ENCODE peak calls at places on chromosomes 3 and 15, in eight cellular contexts. U, W, V, M, X, S, I and Y are unnamed samples.

GRCh38 chr15:54792526-54792925 is 404.2 kb downstream of the RSL24D1 start:
- DNase-seq in U (no peak), W (no peak), V (no peak), M (no peak), X (no peak), S (no peak), I (no peak), Y (no peak)

GRCh38 chr3:195221015-195221853 is 49.7 kb downstream of the XXYLT1 start:
- DNase-seq in U (no peak), W (peak), V (peak), M (no peak), X (no peak), S (no peak), I (peak), Y (no peak)

GRCh38 chr3:64141476-64141875 is 83.8 kb downstream of the PRICKLE2 start:
- DNase-seq in U (no peak), W (peak), V (peak), M (no peak), X (peak), S (no peak), I (no peak), Y (no peak)

GRCh38 chr3:109685084-109686079 is 348.0 kb upstream of the DPPA4 start:
- DNase-seq in U (peak), W (peak), V (peak), M (peak), X (peak), S (no peak), I (peak), Y (peak)

GRCh38 chr3:97686258-97686657 is 78.3 kb upstream of the ARL6 start:
- DNase-seq in U (no peak), W (no peak), V (no peak), M (no peak), X (no peak), S (no peak), I (no peak), Y (no peak)

GRCh38 chr3:115239717-115240116 is 92.6 kb upstream of the ZBTB20 start:
- DNase-seq in U (peak), W (peak), V (peak), M (no peak), X (peak), S (no peak), I (peak), Y (peak)

GRCh38 chr15:78368115-78368514 is 28.0 kb downstream of the CRABP1 start:
- DNase-seq in U (no peak), W (no peak), V (no peak), M (no peak), X (no peak), S (no peak), I (no peak), Y (no peak)

GRCh38 chr3:149368201-149368849 is 9.1 kb downstream of the TM4SF1 start:
- DNase-seq in U (no peak), W (peak), V (peak), M (no peak), X (peak), S (no peak), I (peak), Y (no peak)

GRCh38 chr3:111329370-111329769 is 212.6 kb upstream of the CD96 start:
- DNase-seq in U (no peak), W (no peak), V (no peak), M (no peak), X (no peak), S (no peak), I (no peak), Y (no peak)

GRCh38 chr3:11718582-11719405 is 75.1 kb upstream of the VGLL4 start:
- DNase-seq in U (no peak), W (peak), V (peak), M (peak), X (peak), S (peak), I (peak), Y (no peak)

GRCh38 chr15:66783327-66784124 is 81.5 kb downstream of the SMAD6 start:
- DNase-seq in U (no peak), W (no peak), V (no peak), M (no peak), X (no peak), S (peak), I (no peak), Y (no peak)

GRCh38 chr15:90482124-90483011 is 47.4 kb upstream of the CRTC3 start:
- DNase-seq in U (peak), W (peak), V (peak), M (peak), X (no peak), S (no peak), I (no peak), Y (no peak)

GRCh38 chr3:78726545-78726944 is 1041.3 kb downstream of the ROBO1 start:
- DNase-seq in U (no peak), W (no peak), V (no peak), M (no peak), X (no peak), S (no peak), I (no peak), Y (no peak)

DNA sequence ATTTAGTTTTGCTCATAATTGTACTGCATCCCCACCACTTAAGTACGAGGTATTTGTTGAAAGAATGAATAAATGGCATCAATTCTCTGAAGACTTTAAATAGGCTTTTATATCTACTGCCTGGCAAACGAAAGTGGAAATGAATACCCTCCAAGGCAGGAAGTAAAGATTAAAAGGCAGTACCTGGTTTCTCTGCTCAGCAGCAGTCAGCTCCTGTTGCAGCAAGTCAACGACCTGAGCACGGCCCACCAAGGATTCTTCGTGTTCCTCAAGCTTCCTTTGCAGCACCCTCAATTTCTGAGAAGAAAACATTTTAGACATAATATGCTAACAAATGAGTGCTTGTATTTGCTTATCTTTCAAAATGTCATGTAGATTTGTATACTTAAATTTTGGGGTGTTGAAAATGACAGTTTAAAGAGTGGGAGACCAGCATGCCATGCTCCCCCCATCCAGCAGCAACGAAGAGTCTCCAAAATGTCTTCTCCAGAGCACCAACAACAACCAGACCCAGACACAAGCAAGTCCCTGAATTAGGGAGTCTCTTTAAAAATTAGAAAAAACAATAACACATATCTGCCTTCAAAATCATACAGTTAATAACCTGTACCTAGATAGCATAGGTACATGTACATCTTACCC is 31.2 kb downstream of the GOLGB1 start:
- DNase-seq in U (no peak), W (no peak), V (no peak), M (no peak), X (no peak), S (no peak), I (no peak), Y (no peak)
- H3K4me3 ChIP-seq in U (no peak), W (no peak), V (no peak), M (no peak), X (no peak), S (no peak), I (no peak), Y (no peak)

GRCh38 chr15:48358229-48358641 is 27.0 kb downstream of the DUT start:
- DNase-seq in U (peak), W (peak), V (peak), M (no peak), X (peak), S (no peak), I (no peak), Y (no peak)
- H3K4me3 ChIP-seq in U (no peak), W (peak), V (no peak), M (no peak), X (no peak), S (no peak), I (no peak), Y (no peak)

GRCh38 chr15:42035362-42035761 is 14.5 kb upstream of the PLA2G4E start:
- DNase-seq in U (no peak), W (peak), V (peak), M (peak), X (peak), S (no peak), I (no peak), Y (peak)
- H3K4me3 ChIP-seq in U (no peak), W (no peak), V (no peak), M (no peak), X (no peak), S (no peak), I (no peak), Y (peak)

DNA sequence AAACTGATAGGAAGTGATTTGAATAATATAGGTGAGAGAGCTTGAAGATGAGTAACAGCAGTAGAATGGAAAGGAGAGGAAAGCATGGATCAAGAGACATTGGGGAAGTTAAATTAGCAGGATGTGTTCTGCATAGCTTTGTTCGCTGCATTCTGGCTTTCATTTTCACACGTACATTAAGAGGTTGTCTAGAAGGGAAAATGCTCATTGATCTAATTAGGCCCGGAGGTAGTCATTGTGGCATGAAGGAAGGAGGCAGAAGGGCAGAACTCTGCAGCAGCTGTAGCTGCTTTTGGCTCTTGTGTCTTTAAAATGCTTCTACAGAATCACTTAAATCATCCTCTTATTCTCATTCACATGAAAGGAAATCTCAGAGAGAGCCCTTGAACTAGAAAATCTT is 40.3 kb downstream of the KCNAB1 start:
- DNase-seq in U (no peak), W (no peak), V (peak), M (no peak), X (no peak), S (no peak), I (no peak), Y (no peak)
- H3K4me3 ChIP-seq in U (no peak), W (no peak), V (no peak), M (no peak), X (no peak), S (no peak), I (no peak), Y (no peak)

GRCh38 chr3:173938159-173938558 is 540.6 kb downstream of the NLGN1 start:
- DNase-seq in U (peak), W (peak), V (peak), M (no peak), X (peak), S (no peak), I (no peak), Y (peak)
- H3K4me3 ChIP-seq in U (no peak), W (no peak), V (no peak), M (no peak), X (no peak), S (no peak), I (no peak), Y (no peak)

GRCh38 chr15:40932625-40933519 is 3.7 kb downstream of the DLL4 start:
- DNase-seq in U (no peak), W (no peak), V (no peak), M (peak), X (peak), S (no peak), I (peak), Y (no peak)
- H3K4me3 ChIP-seq in U (no peak), W (no peak), V (no peak), M (peak), X (no peak), S (peak), I (peak), Y (no peak)